ENCODE peak calls at places on chromosome 11, in ten cellular contexts. H is brain microvascular endothelial cell, F is esophagus squamous epithelium, C is left lung, W is psoas muscle, P is stomach, O is mammary epithelial cell, J is right atrium auricular region, S is ovary, X is transverse colon. N is an unnamed sample.

GRCh38 chr11:128520886-128521696 is 66.3 kb downstream of the ETS1 start:
- DNase-seq in H (no peak), O (no peak), W (peak; percentile 51), F (no peak), P (no peak), C (no peak), J (no peak), X (no peak), S (no peak), N (no peak)

GRCh38 chr11:81979444-81979843 is 754.2 kb downstream of the FAM181B start:
- DNase-seq in C (no peak), O (no peak), H (no peak), X (no peak), W (no peak), P (no peak), F (no peak), S (no peak), J (no peak), N (no peak)

GRCh38 chr11:62353841-62354240 is 16.6 kb downstream of the ASRGL1 start:
- DNase-seq in F (no peak), O (no peak), H (no peak), W (no peak), J (no peak), X (no peak), S (no peak), C (no peak), P (peak; percentile 41), N (no peak)

GRCh38 chr11:112106070-112106469 is 19.4 kb downstream of the SDHD start:
- DNase-seq in W (no peak), F (no peak), C (no peak), S (no peak), X (no peak), H (no peak), O (peak; percentile 39), P (no peak), J (no peak), N (no peak)

GRCh38 chr11:123186291-123186690 is 8.8 kb downstream of the CLMP start:
- DNase-seq in J (no peak), F (no peak), S (no peak), H (no peak), P (no peak), C (no peak), O (peak; percentile 83), X (no peak), W (no peak), N (no peak)

GRCh38 chr11:76830639-76831312 is 29.9 kb upstream of the ACER3 start:
- DNase-seq in J (no peak), C (no peak), W (no peak), X (no peak), P (no peak), S (no peak), F (no peak), O (no peak), H (peak; percentile 66), N (no peak)

GRCh38 chr11:123197711-123198110 is 2.7 kb upstream of the CLMP start:
- DNase-seq in J (no peak), F (no peak), H (peak; percentile 70), W (no peak), X (no peak), O (peak; percentile 93), S (no peak), C (no peak), P (no peak), N (no peak)

GRCh38 chr11:124839051-124839971 is 25.9 kb upstream of the ROBO3 start:
- DNase-seq in P (no peak), W (peak; percentile 49), C (no peak), S (peak; percentile 40), X (no peak), H (no peak), O (no peak), J (no peak), F (no peak), N (no peak)

GRCh38 chr11:118870396-118871343 is 13.0 kb upstream of the CXCR5 start:
- DNase-seq in H (no peak), X (peak; percentile 28), W (peak; percentile 71), C (no peak), P (no peak), S (peak; percentile 76), O (no peak), J (no peak), F (no peak), N (peak; percentile 69)

GRCh38 chr11:76170473-76170872 is 35.8 kb downstream of the WNT11 start:
- DNase-seq in O (no peak), X (no peak), W (no peak), C (no peak), S (no peak), J (no peak), P (no peak), F (no peak), H (no peak), N (no peak)

DNA sequence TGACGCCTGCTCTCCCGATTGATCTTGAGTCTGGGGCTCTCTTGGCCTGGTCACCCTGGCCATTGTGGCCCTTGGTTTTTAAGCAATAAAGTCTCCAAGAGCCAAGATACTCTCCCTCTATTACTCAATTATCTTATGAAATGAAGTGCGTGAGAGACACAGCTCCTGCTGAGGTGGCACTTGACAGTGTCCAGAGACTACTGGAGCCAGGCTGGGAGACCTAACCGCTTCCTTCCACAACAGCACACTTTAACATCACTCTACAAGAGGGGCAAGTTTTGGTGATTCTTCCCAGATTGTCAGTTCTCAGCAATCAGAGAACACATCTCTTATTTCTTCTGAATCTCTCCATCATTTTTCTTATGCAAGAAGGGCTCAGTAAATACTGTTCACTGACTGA is 968.2 kb downstream of the OPCML start:
- DNase-seq in P (no peak), X (no peak), O (no peak), W (no peak), F (no peak), S (no peak), J (no peak), H (no peak), C (no peak), N (no peak)
- H3K36me3 ChIP-seq in P (no peaks in the 10 kb centered on the region), X (no peaks in the 10 kb centered on the region), O (no peaks in the 10 kb centered on the region), W (no peaks in the 10 kb centered on the region), F (no peaks in the 10 kb centered on the region), S (no peaks in the 10 kb centered on the region), J (no peaks in the 10 kb centered on the region), H (no peaks in the 10 kb centered on the region), C (no peaks in the 10 kb centered on the region), N (no peaks in the 10 kb centered on the region)

DNA sequence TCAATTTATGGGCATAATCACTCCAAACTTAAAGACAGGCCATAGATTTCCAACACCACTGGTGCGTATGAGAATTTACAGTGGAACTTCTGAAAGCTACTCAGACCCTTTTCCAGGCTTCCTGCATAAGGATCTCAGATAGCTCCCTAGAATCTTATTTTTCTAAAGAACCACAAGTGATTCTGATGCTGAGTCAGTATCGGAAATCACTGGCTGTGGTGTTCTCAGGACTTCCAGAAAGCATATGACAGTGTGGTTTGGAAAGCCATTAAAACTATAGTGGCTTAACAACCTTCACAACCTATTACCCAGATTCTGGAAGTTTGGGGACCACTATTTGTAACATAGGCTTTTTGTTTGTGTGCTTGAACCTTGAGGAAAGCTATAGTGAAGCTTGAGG is 756.0 kb downstream of the DLG2 start:
- DNase-seq in C (no peak), J (no peak), X (no peak), O (no peak), P (no peak), W (no peak), F (no peak), H (peak; percentile 64), S (no peak), N (no peak)
- TF ChIP-seq CTCF in C (no peak), J (no peak), X (no peak), O (no peak), P (no peak), W (no peak), F (no peak), H (no peak), S (no peak), N (no peak)

GRCh38 chr11:66625752-66626149 is 9.3 kb downstream of the RBM14 start:
- DNase-seq in O (no peak), F (no peak), S (no peak), C (no peak), W (no peak), H (no peak), P (no peak), X (no peak), J (no peak), N (no peak)

GRCh38 chr11:66626382-66626781 is 10.0 kb downstream of the RBM14 start:
- DNase-seq in O (no peak), W (no peak), F (no peak), P (no peak), X (no peak), H (no peak), J (no peak), S (no peak), C (no peak), N (no peak)

GRCh38 chr11:66626926-66627325 is 10.5 kb downstream of the RBM14 start:
- DNase-seq in J (no peak), C (no peak), H (no peak), F (no peak), S (no peak), W (no peak), O (no peak), P (no peak), X (no peak), N (no peak)

GRCh38 chr11:66625041-66625751 is 8.8 kb downstream of the RBM14 start:
- DNase-seq in F (no peak), W (no peak), X (no peak), H (no peak), J (no peak), O (no peak), S (no peak), C (no peak), P (no peak), N (no peak)

DNA sequence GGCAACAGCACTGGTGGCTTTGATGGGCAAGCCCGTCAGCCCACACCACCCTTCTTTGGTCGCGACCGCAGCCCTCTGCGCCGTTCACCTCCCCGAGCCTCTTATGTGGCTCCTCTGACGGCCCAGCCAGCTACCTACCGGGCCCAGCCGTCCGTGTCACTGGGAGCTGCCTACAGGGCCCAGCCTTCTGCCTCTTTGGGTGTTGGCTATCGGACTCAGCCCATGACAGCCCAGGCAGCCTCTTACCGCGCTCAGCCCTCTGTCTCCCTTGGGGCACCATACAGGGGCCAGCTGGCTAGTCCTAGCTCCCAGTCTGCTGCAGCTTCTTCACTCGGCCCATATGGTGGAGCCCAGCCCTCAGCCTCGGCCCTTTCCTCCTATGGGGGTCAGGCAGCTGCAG is 8.0 kb downstream of the RBM14 start:
- DNase-seq in H (no peak), W (peak; percentile 56), X (no peak), O (no peak), P (no peak), S (no peak), J (no peak), C (no peak), F (no peak), N (no peak)
- H3K36me3 ChIP-seq in H (peaks cover 62% of the 10 kb centered on the region), W (peaks cover 8% of the 10 kb centered on the region), X (peaks cover 40% of the 10 kb centered on the region), O (peaks cover 47% of the 10 kb centered on the region), P (peaks cover 71% of the 10 kb centered on the region), S (no peaks in the 10 kb centered on the region), J (peaks cover 59% of the 10 kb centered on the region), C (peaks cover 80% of the 10 kb centered on the region), F (peaks cover 86% of the 10 kb centered on the region), N (peaks cover 65% of the 10 kb centered on the region)

DNA sequence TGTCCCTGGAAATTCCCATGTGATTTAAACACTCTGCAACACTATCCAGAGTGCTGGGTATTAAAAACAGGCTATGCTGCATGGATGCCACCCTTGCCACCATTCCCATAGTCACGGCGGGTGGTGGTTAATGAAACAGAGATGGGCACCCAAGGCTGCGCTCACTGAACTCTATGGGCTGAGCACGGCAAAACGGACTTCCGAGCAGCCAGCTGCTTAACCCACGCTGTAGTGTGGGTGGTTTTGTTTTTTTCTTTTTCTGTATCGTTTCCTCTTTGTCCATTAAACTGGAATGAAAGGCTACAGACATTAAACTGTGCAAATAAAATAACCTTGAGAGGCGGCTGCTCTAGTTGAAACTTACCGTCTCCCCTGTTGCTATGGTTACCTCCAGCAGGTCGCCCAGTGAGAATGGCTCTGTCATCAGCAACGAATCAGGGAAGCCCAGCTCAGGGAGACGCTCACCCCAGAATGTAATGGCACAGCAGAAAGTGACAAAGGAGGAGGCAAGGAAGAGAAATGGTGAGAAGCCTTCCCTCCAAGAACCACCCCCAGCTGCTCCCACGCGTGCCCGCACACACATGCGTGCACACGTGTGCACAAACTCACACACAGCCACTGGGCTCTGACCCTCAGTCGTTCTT is 102.1 kb downstream of the C11orf91 start:
- DNase-seq in W (no peak), H (no peak), S (no peak), P (no peak), F (no peak), X (no peak), C (no peak), O (no peak), J (no peak), N (no peak)
- TF ChIP-seq CTCF in W (no peak), H (no peak), S (no peak), P (no peak), F (no peak), X (no peak), C (no peak), O (no peak), J (no peak), N (no peak)

N was measured in upper lobe of right lung.